ENCODE peak calls at places on chromosomes 4 and X, in nine cellular contexts. X, R, Y, W, J, F, V, A and Z are unnamed samples.

GRCh38 chr4:10020871-10021676 is at the start of gene SLC2A9:
- DNase-seq in X (peak; percentile 79), R (peak; percentile 76), Y (no peak), W (peak; percentile 58), J (no peak), F (no peak), V (peak; percentile 75), A (peak; percentile 77), Z (no peak)

GRCh38 chr4:102352774-102353173 is 7.5 kb upstream of the SLC39A8 start:
- DNase-seq in X (no peak), R (no peak), Y (no peak), W (no peak), J (no peak), F (no peak), V (no peak), A (no peak), Z (no peak)

GRCh38 chr4:38753021-38753806 is 29.6 kb downstream of the TLR10 start:
- DNase-seq in X (peak; percentile 91), R (peak; percentile 67), Y (peak; percentile 98), W (peak; percentile 97), J (no peak), F (peak; percentile 97), V (peak; percentile 90), A (peak; percentile 38), Z (peak; percentile 95)

GRCh38 chrX:48468693-48469691 is 1.1 kb downstream of the SLC38A5 start:
- DNase-seq in X (no peak), R (peak; percentile 62), Y (no peak), W (no peak), J (peak; percentile 14), F (no peak), V (no peak), A (no peak), Z (no peak)

GRCh38 chr4:86891785-86892638 is at the start of gene C4orf36:
- DNase-seq in X (peak; percentile 92), R (peak; percentile 62), Y (peak; percentile 38), W (peak; percentile 42), J (no peak), F (peak; percentile 39), V (peak; percentile 67), A (no peak), Z (no peak)

GRCh38 chr4:98659741-98660507 is 1.5 kb upstream of the TSPAN5 start:
- DNase-seq in X (peak; percentile 48), R (no peak), Y (peak; percentile 37), W (peak; percentile 64), J (no peak), F (no peak), V (no peak), A (peak; percentile 26), Z (no peak)

GRCh38 chrX:115970718-115971117 is 199.8 kb upstream of the AGTR2 start:
- DNase-seq in X (no peak), R (no peak), Y (no peak), W (no peak), J (no peak), F (no peak), V (no peak), A (no peak), Z (no peak)

GRCh38 chr4:186979966-186980745 is 256.5 kb upstream of the FAT1 start:
- DNase-seq in X (no peak), R (no peak), Y (no peak), W (peak; percentile 13), J (no peak), F (no peak), V (no peak), A (no peak), Z (no peak)

GRCh38 chrX:151478052-151478451 is 81.0 kb downstream of the VMA21 start:
- DNase-seq in X (no peak), R (no peak), Y (no peak), W (no peak), J (no peak), F (no peak), V (no peak), A (no peak), Z (no peak)

GRCh38 chr4:105603158-105603557 is 50.7 kb downstream of the ARHGEF38 start:
- DNase-seq in X (no peak), R (no peak), Y (no peak), W (no peak), J (no peak), F (no peak), V (no peak), A (no peak), Z (no peak)

GRCh38 chrX:13092455-13092941 is 48.1 kb upstream of the FAM9C start:
- DNase-seq in X (no peak), R (peak; percentile 87), Y (no peak), W (no peak), J (peak; percentile 58), F (no peak), V (no peak), A (no peak), Z (no peak)

GRCh38 chr4:39823193-39823592 is 125.3 kb downstream of the UBE2K start:
- DNase-seq in X (no peak), R (no peak), Y (peak; percentile 39), W (peak; percentile 57), J (no peak), F (no peak), V (peak; percentile 57), A (no peak), Z (no peak)

GRCh38 chrX:82585868-82586267 is 922.2 kb upstream of the POU3F4 start:
- DNase-seq in X (no peak), R (no peak), Y (no peak), W (no peak), J (no peak), F (no peak), V (no peak), A (no peak), Z (no peak)

GRCh38 chr4:176189891-176190795 is 5.2 kb downstream of the SPATA4 start:
- DNase-seq in X (no peak), R (no peak), Y (peak; percentile 3), W (no peak), J (no peak), F (no peak), V (no peak), A (no peak), Z (no peak)

GRCh38 chr4:43048570-43048969 is 156.1 kb downstream of the GRXCR1 start:
- DNase-seq in X (no peak), R (no peak), Y (no peak), W (no peak), J (no peak), F (no peak), V (no peak), A (no peak), Z (no peak)

GRCh38 chrX:25191403-25191802 is 175.6 kb upstream of the ARX start:
- DNase-seq in X (no peak), R (no peak), Y (no peak), W (no peak), J (no peak), F (no peak), V (no peak), A (no peak), Z (no peak)

GRCh38 chrX:37796805-37797204 is 16.9 kb downstream of the CYBB start:
- DNase-seq in X (no peak), R (peak; percentile 63), Y (no peak), W (no peak), J (no peak), F (no peak), V (peak; percentile 57), A (no peak), Z (no peak)

GRCh38 chr4:146059865-146060264 is 115.7 kb upstream of the LSM6 start:
- DNase-seq in X (no peak), R (peak; percentile 79), Y (no peak), W (no peak), J (no peak), F (no peak), V (no peak), A (no peak), Z (no peak)

DNA sequence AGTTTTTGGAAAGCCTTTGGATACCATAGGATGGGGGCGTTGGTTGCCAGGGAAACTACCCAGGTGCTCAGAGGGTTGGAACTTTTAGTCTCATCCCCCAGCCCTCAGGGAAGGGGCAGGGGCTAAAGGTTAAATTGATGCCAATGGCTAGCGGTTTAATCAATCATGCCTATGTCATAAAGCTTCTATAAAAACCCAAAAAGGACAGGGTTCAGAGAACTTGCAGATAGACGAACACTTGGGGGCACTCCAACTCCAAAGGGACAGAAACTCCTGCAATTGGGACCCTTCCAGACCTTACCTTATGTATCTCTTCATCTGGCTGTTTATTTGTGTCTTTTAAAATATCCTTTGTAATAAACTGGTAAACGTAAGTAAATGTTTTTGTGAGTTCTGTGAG is 30.0 kb upstream of the GPR173 start:
- DNase-seq in X (no peak), R (no peak), Y (no peak), W (no peak), J (no peak), F (no peak), V (no peak), A (peak; percentile 3), Z (peak; percentile 27)
- TF ChIP-seq CTCF in X (no peak), R (no peak), Y (no peak), W (no peak), J (no peak), F (no peak), V (no peak), A (no peak), Z (no peak)

GRCh38 chr4:56732301-56732700 is 51.2 kb upstream of the HOPX start:
- DNase-seq in X (no peak), R (no peak), Y (no peak), W (no peak), J (no peak), F (no peak), V (no peak), A (no peak), Z (no peak)

GRCh38 chr4:56733352-56733751 is 52.3 kb upstream of the HOPX start:
- DNase-seq in X (peak; percentile 46), R (no peak), Y (no peak), W (no peak), J (no peak), F (no peak), V (no peak), A (no peak), Z (no peak)

GRCh38 chr4:56728512-56728911 is 47.4 kb upstream of the HOPX start:
- DNase-seq in X (peak; percentile 58), R (peak; percentile 92), Y (peak; percentile 91), W (peak; percentile 98), J (no peak), F (peak; percentile 95), V (peak; percentile 78), A (no peak), Z (no peak)

GRCh38 chr4:56730097-56730496 is 49.0 kb upstream of the HOPX start:
- DNase-seq in X (no peak), R (no peak), Y (no peak), W (no peak), J (no peak), F (no peak), V (no peak), A (no peak), Z (no peak)

GRCh38 chr4:56731857-56732256 is 50.8 kb upstream of the HOPX start:
- DNase-seq in X (no peak), R (peak; percentile 62), Y (no peak), W (no peak), J (no peak), F (no peak), V (peak; percentile 60), A (no peak), Z (no peak)
- TF ChIP-seq CTCF in X (no peak), R (no peak), Y (no peak), W (no peak), J (no peak), F (no peak), V (no peak), A (no peak), Z (no peak)

GRCh38 chr4:47490550-47490949 is 5.5 kb downstream of the ATP10D start:
- DNase-seq in X (peak; percentile 34), R (no peak), Y (peak; percentile 31), W (peak; percentile 71), J (no peak), F (no peak), V (no peak), A (peak; percentile 21), Z (no peak)
- TF ChIP-seq CTCF in X (peak; percentile 54), R (no peak), Y (peak; percentile 50), W (peak; percentile 59), J (peak; percentile 44), F (peak; percentile 26), V (peak; percentile 12), A (peak; percentile 28), Z (peak; percentile 40)

GRCh38 chrX:131237363-131237762 is 51.7 kb downstream of the IGSF1 start:
- DNase-seq in X (no peak), R (no peak), Y (no peak), W (no peak), J (no peak), F (no peak), V (no peak), A (no peak), Z (no peak)
- TF ChIP-seq CTCF in X (no peak), R (no peak), Y (no peak), W (no peak), J (no peak), F (no peak), V (no peak), A (no peak), Z (no peak)